ENCODE peak calls at places on chromosome 13, in seven cellular contexts. Z, I, J, H, D, O and Q are unnamed samples.

GRCh38 chr13:32165791-32166190 is 134.2 kb downstream of the FRY start:
- DNase-seq in H (peak; percentile 57), O (no peak), Z (no peak), I (peak; percentile 74), D (no peak), J (no peak), Q (no peak)

GRCh38 chr13:19151581-19152263 is 29.9 kb downstream of the TUBA3C start:
- DNase-seq in D (no peak), I (no peak), H (no peak), O (peak; percentile 36), J (no peak), Z (no peak), Q (no peak)

GRCh38 chr13:23789576-23790346 is 99.4 kb downstream of the MIPEP start:
- DNase-seq in H (no peak), J (no peak), D (no peak), O (no peak), Z (no peak), I (no peak), Q (no peak)

GRCh38 chr13:51453959-51454703 is 1.3 kb upstream of the INTS6 start:
- DNase-seq in J (no peak), Z (peak; percentile 33), H (peak; percentile 22), D (no peak), O (no peak), I (peak; percentile 24), Q (peak; percentile 52)

GRCh38 chr13:59447846-59448620 is 715.7 kb downstream of the DIAPH3 start:
- DNase-seq in O (no peak), D (no peak), J (no peak), H (no peak), I (no peak), Z (no peak), Q (no peak)

GRCh38 chr13:27001705-27002104 is 169.9 kb downstream of the USP12 start:
- DNase-seq in H (no peak), J (no peak), Z (peak; percentile 10), I (no peak), O (no peak), D (no peak), Q (no peak)

GRCh38 chr13:48412881-48413351 is at the start of gene LPAR6:
- DNase-seq in D (no peak), I (no peak), H (no peak), Z (no peak), J (no peak), O (no peak), Q (peak; percentile 42)

GRCh38 chr13:39263033-39263432 is 224.8 kb downstream of the NHLRC3 start:
- DNase-seq in D (no peak), O (peak; percentile 60), H (no peak), I (no peak), Z (peak; percentile 9), J (no peak), Q (peak; percentile 54)

GRCh38 chr13:35953537-35954206 is 177.5 kb downstream of the DCLK1 start:
- DNase-seq in H (peak; percentile 60), Z (peak; percentile 49), J (no peak), D (peak; percentile 60), O (peak; percentile 87), I (peak; percentile 73), Q (peak; percentile 58)

GRCh38 chr13:42990991-42991891 is 800 bp downstream of the EPSTI1 start:
- DNase-seq in Z (no peak), J (no peak), I (no peak), H (no peak), D (no peak), O (no peak), Q (peak; percentile 50)

GRCh38 chr13:30394798-30395191 is 27.5 kb upstream of the UBE2L5 start:
- DNase-seq in D (no peak), O (no peak), J (no peak), I (no peak), H (no peak), Z (no peak), Q (no peak)

GRCh38 chr13:42788601-42789000 is 7.2 kb downstream of the FAM216B start:
- DNase-seq in J (no peak), O (no peak), I (no peak), H (no peak), Z (no peak), D (no peak), Q (no peak)

GRCh38 chr13:99033814-99034213 is 56.0 kb upstream of the DOCK9 start:
- DNase-seq in D (no peak), Z (no peak), O (no peak), I (no peak), J (no peak), H (no peak), Q (no peak)

GRCh38 chr13:101339202-101339601 is 77.1 kb downstream of the NALCN start:
- DNase-seq in H (no peak), J (no peak), O (no peak), I (no peak), D (no peak), Z (no peak), Q (no peak)

GRCh38 chr13:99086149-99086868 is 108.4 kb upstream of the DOCK9 start:
- DNase-seq in I (peak; percentile 47), D (peak; percentile 54), J (peak; percentile 90), H (peak; percentile 58), O (no peak), Z (peak; percentile 60), Q (peak; percentile 53)

GRCh38 chr13:89660752-89661151 is 1686.7 kb upstream of the MIR17HG start:
- DNase-seq in J (no peak), I (no peak), H (no peak), O (no peak), D (no peak), Z (no peak), Q (no peak)

GRCh38 chr13:102708211-102708610 is 13.4 kb upstream of the METTL21C start:
- DNase-seq in I (no peak), H (no peak), Z (no peak), D (no peak), O (no peak), J (no peak), Q (no peak)

GRCh38 chr13:30880151-30880551 is 25.9 kb upstream of the MEDAG start:
- DNase-seq in D (no peak), H (no peak), O (no peak), J (no peak), Z (no peak), I (no peak), Q (no peak)

GRCh38 chr13:27012482-27013197 is 159.0 kb downstream of the USP12 start:
- DNase-seq in I (no peak), H (no peak), J (no peak), Z (no peak), O (no peak), D (no peak), Q (no peak)

GRCh38 chr13:94342436-94343242 is 136.8 kb downstream of the DCT start:
- DNase-seq in I (no peak), H (no peak), O (no peak), Z (no peak), J (no peak), D (no peak), Q (no peak)
- H3K4me1 ChIP-seq in I (peaks cover 14% of the 10 kb centered on the region), H (peaks cover 16% of the 10 kb centered on the region), O (no peaks in the 10 kb centered on the region), Z (no peaks in the 10 kb centered on the region), J (no peaks in the 10 kb centered on the region), D (peaks cover 2% of the 10 kb centered on the region), Q (no peaks in the 10 kb centered on the region)

GRCh38 chr13:33279414-33279813 is 6.1 kb downstream of the STARD13 start:
- DNase-seq in J (no peak), O (no peak), I (no peak), H (no peak), D (no peak), Z (peak; percentile 64), Q (peak; percentile 77)

GRCh38 chr13:33276581-33276980 is 9.0 kb downstream of the STARD13 start:
- DNase-seq in D (no peak), O (no peak), I (no peak), H (no peak), Z (no peak), J (no peak), Q (no peak)

GRCh38 chr13:33277351-33277750 is 8.2 kb downstream of the STARD13 start:
- DNase-seq in I (no peak), O (no peak), J (no peak), H (no peak), Z (no peak), D (no peak), Q (no peak)

GRCh38 chr13:33278923-33279322 is 6.6 kb downstream of the STARD13 start:
- DNase-seq in J (no peak), D (no peak), I (no peak), H (no peak), O (no peak), Z (no peak), Q (no peak)

DNA sequence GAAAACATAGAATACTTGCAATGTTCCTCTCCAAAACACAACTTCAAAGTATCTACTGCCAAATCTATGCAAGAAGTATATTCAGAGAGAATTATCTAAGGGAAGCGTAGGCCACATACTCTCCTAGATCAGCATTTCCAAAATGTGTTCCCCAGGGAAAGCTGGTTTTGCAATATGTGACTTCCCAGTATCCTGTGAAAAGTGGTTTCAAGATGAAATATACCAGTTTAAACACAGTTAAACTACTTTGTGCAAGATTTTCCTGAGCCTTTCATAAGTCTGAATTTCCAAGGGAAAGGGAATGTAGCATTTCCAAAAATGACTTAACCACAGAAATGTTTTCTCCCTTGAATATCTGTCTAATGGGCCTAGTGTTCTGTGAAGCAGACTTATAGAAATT is 7.6 kb downstream of the STARD13 start:
- DNase-seq in Z (no peak), O (no peak), H (no peak), I (no peak), J (no peak), D (no peak), Q (no peak)
- H3K4me1 ChIP-seq in Z (peaks cover 71% of the 10 kb centered on the region), O (no peaks in the 10 kb centered on the region), H (peaks cover 92% of the 10 kb centered on the region), I (peaks cover 100% of the 10 kb centered on the region), J (peaks cover 51% of the 10 kb centered on the region), D (peaks cover 42% of the 10 kb centered on the region), Q (peaks cover 5% of the 10 kb centered on the region)

DNA sequence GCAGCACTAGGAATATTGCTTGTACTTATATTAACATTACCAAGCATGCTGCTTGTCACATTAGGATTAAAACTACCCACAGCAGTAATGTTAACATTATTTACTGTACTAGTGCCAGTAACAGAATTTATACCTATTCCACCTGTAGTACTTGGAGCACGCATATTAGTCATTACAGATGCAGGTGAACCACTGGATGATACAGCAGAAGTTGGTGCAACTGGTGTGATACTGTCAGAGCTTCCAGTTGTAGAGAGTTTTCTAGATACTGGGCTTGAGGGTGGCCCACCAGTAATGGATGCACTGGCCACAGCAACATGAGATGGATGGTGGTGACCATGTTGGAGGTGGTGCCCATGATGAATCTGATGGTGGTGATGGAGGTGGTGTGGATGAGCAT is 1.1 kb downstream of the TSC22D1 start:
- DNase-seq in Z (no peak), H (no peak), O (no peak), I (no peak), D (no peak), J (no peak), Q (no peak)
- H3K4me1 ChIP-seq in Z (peaks cover 22% of the 10 kb centered on the region), H (peaks cover 53% of the 10 kb centered on the region), O (no peaks in the 10 kb centered on the region), I (peaks cover 76% of the 10 kb centered on the region), D (peaks cover 14% of the 10 kb centered on the region), J (peaks cover 57% of the 10 kb centered on the region), Q (peaks cover 18% of the 10 kb centered on the region)

GRCh38 chr13:110394371-110394841 is 87.3 kb downstream of the COL4A2 start:
- DNase-seq in I (no peak), D (no peak), O (no peak), Z (no peak), H (no peak), J (no peak), Q (no peak)

GRCh38 chr13:110398564-110399507 is 91.8 kb downstream of the COL4A2 start:
- DNase-seq in Z (no peak), H (no peak), D (no peak), I (no peak), J (no peak), O (no peak), Q (no peak)

GRCh38 chr13:110396476-110396875 is 89.4 kb downstream of the COL4A2 start:
- DNase-seq in D (no peak), I (no peak), H (no peak), J (no peak), O (no peak), Z (no peak), Q (no peak)

GRCh38 chr13:110397445-110397844 is 90.4 kb downstream of the COL4A2 start:
- DNase-seq in I (no peak), J (no peak), O (no peak), H (no peak), D (no peak), Z (no peak), Q (no peak)

GRCh38 chr13:110396913-110397379 is 89.9 kb downstream of the COL4A2 start:
- DNase-seq in Z (peak; percentile 77), H (peak; percentile 77), D (peak; percentile 75), J (no peak), O (peak; percentile 98), I (peak; percentile 87), Q (peak; percentile 52)
- H3K4me1 ChIP-seq in Z (peaks cover 8% of the 10 kb centered on the region), H (peaks cover 89% of the 10 kb centered on the region), D (peaks cover 27% of the 10 kb centered on the region), J (peaks cover 5% of the 10 kb centered on the region), O (no peaks in the 10 kb centered on the region), I (peaks cover 93% of the 10 kb centered on the region), Q (no peaks in the 10 kb centered on the region)